ENCODE peak calls at places on chromosomes 6 and 20, in eight cellular contexts. N is ovary, L is IMR-90, P is AG04450, X is cardiac muscle cell, Z is esophagus squamous epithelium, S is heart right ventricle, R is hepatocyte. K is an unnamed sample.

GRCh38 chr6:150352321-150353296 is 16.2 kb upstream of the IYD start:
- DNase-seq in Z (no peak), S (no peak), P (no peak), X (peak; percentile 69), L (peak; percentile 36), N (no peak), R (no peak), K (no peak)

GRCh38 chr20:15236812-15237211 is 899.4 kb upstream of the FLRT3 start:
- DNase-seq in N (no peak), R (peak; percentile 53), P (no peak), X (peak; percentile 39), S (no peak), L (peak; percentile 5), Z (no peak), K (peak; percentile 58)

GRCh38 chr6:138004423-138005287 is 102.6 kb downstream of the PERP start:
- DNase-seq in P (no peak), N (no peak), Z (no peak), X (peak; percentile 53), L (peak; percentile 41), S (peak; percentile 13), R (peak; percentile 38), K (no peak)

GRCh38 chr20:21615617-21616080 is 89.8 kb upstream of the PAX1 start:
- DNase-seq in L (peak; percentile 29), P (no peak), R (peak; percentile 79), N (no peak), S (peak; percentile 20), Z (no peak), X (peak; percentile 40), K (peak; percentile 60)

GRCh38 chr6:38755207-38755606 is 40.1 kb downstream of the DNAH8 start:
- DNase-seq in P (no peak), Z (no peak), X (no peak), S (no peak), L (no peak), R (no peak), N (no peak), K (no peak)

GRCh38 chr6:31498748-31499147 is 803 bp downstream of the MICB start:
- DNase-seq in S (no peak), N (no peak), X (peak; percentile 16), P (no peak), L (no peak), Z (no peak), R (peak; percentile 31), K (no peak)

GRCh38 chr20:4320284-4320683 is 304.9 kb upstream of the RNF24 start:
- DNase-seq in S (no peak), R (no peak), P (no peak), X (no peak), N (no peak), L (no peak), Z (no peak), K (no peak)

GRCh38 chr6:111618407-111618806 is 12.7 kb upstream of the TRAF3IP2 start:
- DNase-seq in X (no peak), N (no peak), Z (no peak), L (no peak), S (no peak), R (no peak), P (no peak), K (no peak)

GRCh38 chr6:34179106-34179720 is 33.3 kb upstream of the GRM4 start:
- DNase-seq in R (no peak), L (no peak), P (no peak), X (no peak), Z (no peak), N (no peak), S (no peak), K (no peak)

GRCh38 chr20:6311841-6312655 is 189.2 kb upstream of the FERMT1 start:
- DNase-seq in S (no peak), N (no peak), P (no peak), L (no peak), R (no peak), Z (no peak), X (no peak), K (no peak)

GRCh38 chr6:108690326-108691000 is 129.7 kb downstream of the FOXO3 start:
- DNase-seq in N (no peak), L (peak; percentile 65), X (peak; percentile 53), R (no peak), S (no peak), Z (no peak), P (no peak), K (no peak)

GRCh38 chr20:42649716-42650115 is 540.0 kb downstream of the PTPRT start:
- DNase-seq in P (no peak), R (no peak), L (no peak), Z (no peak), S (no peak), X (no peak), N (no peak), K (no peak)
- H3K9me3 ChIP-seq in P (peaks cover 24% of the 10 kb centered on the region), R (no peaks in the 10 kb centered on the region), L (peaks cover 20% of the 10 kb centered on the region), Z (no peaks in the 10 kb centered on the region), S (no peaks in the 10 kb centered on the region), X (no peaks in the 10 kb centered on the region), N (no peaks in the 10 kb centered on the region), K (no peaks in the 10 kb centered on the region)

DNA sequence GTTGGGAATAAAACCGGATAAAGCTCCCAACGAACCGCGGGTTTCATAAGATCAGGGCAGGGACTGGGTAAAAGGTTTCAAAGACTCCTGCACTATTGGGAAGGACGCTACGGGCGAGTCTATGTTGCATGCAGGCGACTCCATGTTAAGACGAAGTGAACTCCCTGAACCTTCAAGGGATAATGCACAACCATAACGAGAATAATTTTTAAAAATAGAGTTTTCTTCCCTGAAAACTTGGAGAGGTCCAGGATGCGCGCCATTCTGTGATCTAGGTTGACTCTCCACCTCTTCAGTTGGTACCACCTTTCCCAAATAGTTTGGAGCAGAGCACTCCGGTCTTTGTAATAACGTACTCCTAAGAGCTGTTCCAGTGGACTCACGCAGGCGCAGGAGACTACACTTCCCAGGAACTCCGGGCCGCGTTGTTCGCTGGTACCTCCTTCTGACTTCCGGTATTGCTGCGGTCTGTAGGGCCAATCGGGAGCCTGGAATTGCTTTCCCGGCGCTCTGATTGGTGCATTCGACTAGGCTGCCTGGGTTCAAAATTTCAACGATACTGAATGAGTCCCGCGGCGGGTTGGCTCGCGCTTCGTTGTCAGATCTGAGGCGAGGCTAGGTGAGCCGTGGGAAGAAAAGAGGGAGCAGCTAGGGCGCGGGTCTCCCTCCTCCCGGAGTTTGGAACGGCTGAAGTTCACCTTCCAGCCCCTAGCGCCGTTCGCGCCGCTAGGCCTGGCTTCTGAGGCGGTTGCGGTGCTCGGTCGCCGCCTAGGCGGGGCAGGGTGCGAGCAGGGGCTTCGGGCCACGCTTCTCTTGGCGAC is at the start of gene TPX2:
- DNase-seq in Z (peak; percentile 63), R (peak; percentile 100), S (peak; percentile 96), N (peak; percentile 88), L (peak; percentile 96), X (peak; percentile 98), P (peak; percentile 86), K (peak; percentile 96)
- TF ChIP-seq CTCF in Z (peak; percentile 47), R (peak; percentile 7), S (no peak), N (no peak), L (peak; percentile 17), X (peak; percentile 20), P (no peak), K (no peak)

GRCh38 chr6:28738396-28738765 is 185.4 kb downstream of the TRIM27 start:
- DNase-seq in X (no peak), S (no peak), Z (no peak), R (no peak), N (no peak), P (no peak), L (no peak), K (no peak)

GRCh38 chr6:28734443-28734959 is 189.3 kb downstream of the TRIM27 start:
- DNase-seq in X (no peak), S (no peak), Z (no peak), N (no peak), R (no peak), P (no peak), L (no peak), K (no peak)

GRCh38 chr6:28737750-28738395 is 185.9 kb downstream of the TRIM27 start:
- DNase-seq in P (no peak), L (no peak), S (no peak), N (no peak), R (no peak), Z (no peak), X (no peak), K (no peak)

GRCh38 chr6:28732052-28732451 is 191.7 kb downstream of the TRIM27 start:
- DNase-seq in L (no peak), R (no peak), X (no peak), Z (no peak), P (no peak), S (no peak), N (no peak), K (no peak)

DNA sequence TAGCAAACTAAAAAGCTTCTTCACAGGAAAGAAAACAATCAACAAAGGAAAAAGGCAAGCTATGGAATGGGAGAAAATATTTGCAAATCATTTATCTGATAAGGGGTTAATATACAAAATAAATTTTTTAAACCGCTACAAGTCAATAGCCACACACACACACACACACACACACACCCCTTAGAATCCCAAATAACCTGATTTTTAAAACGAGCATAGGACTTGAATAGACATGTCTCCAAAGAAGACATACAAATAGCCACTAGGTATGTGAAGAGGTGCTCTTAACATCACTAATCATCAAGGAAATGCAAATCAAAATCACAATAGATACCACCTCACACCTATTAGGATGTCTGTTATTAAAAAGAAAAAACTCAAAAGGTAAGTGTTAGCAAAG is 187.7 kb downstream of the TRIM27 start:
- DNase-seq in X (no peak), S (no peak), L (no peak), P (no peak), Z (no peak), R (no peak), N (no peak), K (no peak)
- H3K9me3 ChIP-seq in X (no peaks in the 10 kb centered on the region), S (peaks cover 9% of the 10 kb centered on the region), L (no peaks in the 10 kb centered on the region), P (peaks cover 2% of the 10 kb centered on the region), Z (peaks cover 14% of the 10 kb centered on the region), R (no peaks in the 10 kb centered on the region), N (peaks cover 8% of the 10 kb centered on the region), K (no peaks in the 10 kb centered on the region)

GRCh38 chr6:29720863-29721262 is 2.4 kb upstream of the HLA-F start:
- DNase-seq in L (no peak), P (no peak), S (no peak), N (no peak), Z (no peak), X (no peak), R (no peak), K (no peak)
- TF ChIP-seq CTCF in L (no peak), P (no peak), S (no peak), N (no peak), Z (no peak), X (no peak), R (no peak), K (no peak)